ENCODE peak calls at places on chromosomes 4 and X, in six cellular contexts. One of them, this sample, is unnamed.

GRCh38 chr4:85968945-85969830 is 390.7 kb downstream of the MAPK10 start:
- DNase-seq in AG04450: peak; percentile 15
- DNase-seq in HepG2: peak; percentile 33
- DNase-seq in fibroblast of pulmonary artery: peak; percentile 84
- DNase-seq in GM13976: peak; percentile 25
- DNase-seq in GM12865: peak; percentile 26
- DNase-seq in this sample: no peak

GRCh38 chr4:105145059-105145912 is 1.4 kb upstream of the TET2 start:
- DNase-seq in AG04450: no peak
- DNase-seq in HepG2: no peak
- DNase-seq in fibroblast of pulmonary artery: no peak
- DNase-seq in GM13976: peak; percentile 52
- DNase-seq in GM12865: peak; percentile 32
- DNase-seq in this sample: no peak

GRCh38 chr4:4995103-4995761 is 24.0 kb downstream of the CYTL1 start:
- DNase-seq in AG04450: peak; percentile 23
- DNase-seq in HepG2: peak; percentile 54
- DNase-seq in fibroblast of pulmonary artery: peak; percentile 65
- DNase-seq in GM13976: peak; percentile 82
- DNase-seq in GM12865: peak; percentile 70
- DNase-seq in this sample: peak; percentile 63

GRCh38 chr4:88341227-88342192 is 37.1 kb upstream of the HERC6 start:
- DNase-seq in AG04450: peak; percentile 81
- DNase-seq in HepG2: peak; percentile 10
- DNase-seq in fibroblast of pulmonary artery: peak; percentile 89
- DNase-seq in GM13976: no peak
- DNase-seq in GM12865: peak; percentile 10
- DNase-seq in this sample: no peak

GRCh38 chr4:151667025-151667424 is 93.8 kb downstream of the GATB start:
- DNase-seq in AG04450: no peak
- DNase-seq in HepG2: no peak
- DNase-seq in fibroblast of pulmonary artery: no peak
- DNase-seq in GM13976: peak; percentile 40
- DNase-seq in GM12865: no peak
- DNase-seq in this sample: peak; percentile 66

GRCh38 chrX:129193357-129193756 is 329.9 kb downstream of the SMARCA1 start:
- DNase-seq in AG04450: no peak
- DNase-seq in HepG2: peak; percentile 21
- DNase-seq in fibroblast of pulmonary artery: no peak
- DNase-seq in GM13976: no peak
- DNase-seq in GM12865: no peak
- DNase-seq in this sample: no peak

GRCh38 chr4:20418865-20419451 is 167.3 kb downstream of the SLIT2 start:
- DNase-seq in AG04450: peak; percentile 32
- DNase-seq in HepG2: peak; percentile 36
- DNase-seq in fibroblast of pulmonary artery: peak; percentile 88
- DNase-seq in GM13976: peak; percentile 34
- DNase-seq in GM12865: peak; percentile 70
- DNase-seq in this sample: no peak

GRCh38 chrX:20139966-20140365 is 1.7 kb downstream of the EIF1AX start:
- DNase-seq in AG04450: no peak
- DNase-seq in HepG2: no peak
- DNase-seq in fibroblast of pulmonary artery: peak; percentile 46
- DNase-seq in GM13976: no peak
- DNase-seq in GM12865: no peak
- DNase-seq in this sample: no peak

GRCh38 chr4:8534129-8534528 is 46.1 kb upstream of the GPR78 start:
- DNase-seq in AG04450: no peak
- DNase-seq in HepG2: no peak
- DNase-seq in fibroblast of pulmonary artery: peak; percentile 18
- DNase-seq in GM13976: peak; percentile 70
- DNase-seq in GM12865: peak; percentile 93
- DNase-seq in this sample: no peak

GRCh38 chrX:106935175-106935574 is 15.0 kb downstream of the CLDN2 start:
- DNase-seq in AG04450: no peak
- DNase-seq in HepG2: no peak
- DNase-seq in fibroblast of pulmonary artery: peak; percentile 65
- DNase-seq in GM13976: no peak
- DNase-seq in GM12865: no peak
- DNase-seq in this sample: no peak

GRCh38 chrX:120514236-120514635 is 45.1 kb upstream of the LAMP2 start:
- DNase-seq in AG04450: no peak
- DNase-seq in HepG2: peak; percentile 32
- DNase-seq in fibroblast of pulmonary artery: peak; percentile 34
- DNase-seq in GM13976: peak; percentile 15
- DNase-seq in GM12865: peak; percentile 15
- DNase-seq in this sample: no peak

GRCh38 chr4:3716876-3717235 is 49.3 kb upstream of the ADRA2C start:
- DNase-seq in AG04450: no peak
- DNase-seq in HepG2: no peak
- DNase-seq in fibroblast of pulmonary artery: no peak
- DNase-seq in GM13976: no peak
- DNase-seq in GM12865: no peak
- DNase-seq in this sample: no peak

GRCh38 chr4:146224331-146224966 is 10.1 kb downstream of the REELD1 start:
- DNase-seq in AG04450: no peak
- DNase-seq in HepG2: no peak
- DNase-seq in fibroblast of pulmonary artery: peak; percentile 62
- DNase-seq in GM13976: no peak
- DNase-seq in GM12865: no peak
- DNase-seq in this sample: no peak

GRCh38 chr4:14965071-14965470 is 37.2 kb upstream of the CPEB2 start:
- DNase-seq in AG04450: no peak
- DNase-seq in HepG2: no peak
- DNase-seq in fibroblast of pulmonary artery: no peak
- DNase-seq in GM13976: no peak
- DNase-seq in GM12865: no peak
- DNase-seq in this sample: no peak

GRCh38 chr4:1683371-1683902 is 676 bp downstream of the FAM53A start:
- DNase-seq in AG04450: peak; percentile 69
- DNase-seq in HepG2: no peak
- DNase-seq in fibroblast of pulmonary artery: peak; percentile 83
- DNase-seq in GM13976: no peak
- DNase-seq in GM12865: peak; percentile 20
- DNase-seq in this sample: peak; percentile 38

GRCh38 chr4:144750348-144750747 is 104.4 kb downstream of the HHIP start:
- DNase-seq in AG04450: no peak
- DNase-seq in HepG2: no peak
- DNase-seq in fibroblast of pulmonary artery: no peak
- DNase-seq in GM13976: no peak
- DNase-seq in GM12865: no peak
- DNase-seq in this sample: no peak

GRCh38 chr4:144757969-144758368 is 112.0 kb downstream of the HHIP start:
- DNase-seq in AG04450: no peak
- DNase-seq in HepG2: no peak
- DNase-seq in fibroblast of pulmonary artery: no peak
- DNase-seq in GM13976: no peak
- DNase-seq in GM12865: no peak
- DNase-seq in this sample: no peak

GRCh38 chr4:144748814-144749555 is 103.0 kb downstream of the HHIP start:
- DNase-seq in AG04450: no peak
- DNase-seq in HepG2: no peak
- DNase-seq in fibroblast of pulmonary artery: peak; percentile 44
- DNase-seq in GM13976: no peak
- DNase-seq in GM12865: no peak
- DNase-seq in this sample: no peak

DNA sequence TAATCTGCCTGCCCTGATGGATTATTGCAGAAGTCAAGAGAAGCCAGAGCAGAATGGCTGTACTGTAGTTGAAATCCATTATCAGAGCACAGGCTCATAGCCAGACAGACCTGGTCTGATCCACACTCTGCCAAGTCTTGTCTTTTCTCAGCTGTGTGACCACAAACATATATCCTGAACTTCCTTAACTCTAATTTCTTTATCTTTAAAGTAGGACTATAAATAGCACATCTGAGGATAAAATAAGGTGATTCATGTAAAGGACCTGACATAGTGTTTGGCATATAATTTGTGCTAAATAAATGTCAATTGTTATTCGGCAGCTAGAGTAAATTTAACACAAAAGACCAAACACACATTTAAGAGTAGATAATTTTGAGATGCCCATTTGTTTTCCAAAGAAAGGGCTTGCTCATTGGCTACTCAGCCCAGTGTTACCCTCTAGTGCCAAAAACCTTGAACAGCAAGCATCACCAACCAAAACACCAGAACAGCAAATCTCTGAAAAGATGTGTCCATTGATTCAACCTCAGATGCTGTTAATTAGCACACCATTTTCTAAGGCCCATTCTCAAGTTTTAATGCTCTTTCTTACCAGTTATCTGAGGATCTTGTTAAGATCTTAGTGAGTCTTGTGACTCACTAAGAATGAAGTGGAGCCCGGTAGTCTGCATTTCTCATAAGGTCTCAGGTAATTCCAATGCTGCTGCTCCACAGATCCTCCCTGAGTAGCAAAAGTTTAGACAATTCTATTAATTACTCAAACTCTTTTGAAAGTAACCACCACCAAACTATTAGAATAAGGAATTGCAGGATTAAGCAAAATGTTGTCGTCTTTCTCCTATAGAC is 108.8 kb downstream of the HHIP start:
- DNase-seq in AG04450: no peak
- DNase-seq in HepG2: no peak
- DNase-seq in fibroblast of pulmonary artery: peak; percentile 73
- DNase-seq in GM13976: peak; percentile 5
- DNase-seq in GM12865: no peak
- DNase-seq in this sample: no peak
- TF ChIP-seq CTCF in AG04450: peak; percentile 73
- TF ChIP-seq CTCF in HepG2: peak; percentile 5
- TF ChIP-seq CTCF in fibroblast of pulmonary artery: peak; percentile 69
- TF ChIP-seq CTCF in GM13976: no peak
- TF ChIP-seq CTCF in GM12865: peak; percentile 19
- TF ChIP-seq CTCF in this sample: no peak

GRCh38 chr4:189121336-189121735 is 819.3 kb upstream of the FRG1 start:
- DNase-seq in AG04450: no peak
- DNase-seq in HepG2: no peak
- DNase-seq in fibroblast of pulmonary artery: no peak
- DNase-seq in GM13976: no peak
- DNase-seq in GM12865: no peak
- DNase-seq in this sample: no peak

GRCh38 chr4:189128341-189128740 is 812.3 kb upstream of the FRG1 start:
- DNase-seq in AG04450: no peak
- DNase-seq in HepG2: no peak
- DNase-seq in fibroblast of pulmonary artery: no peak
- DNase-seq in GM13976: no peak
- DNase-seq in GM12865: no peak
- DNase-seq in this sample: no peak

GRCh38 chr4:189124791-189125190 is 815.9 kb upstream of the FRG1 start:
- DNase-seq in AG04450: no peak
- DNase-seq in HepG2: no peak
- DNase-seq in fibroblast of pulmonary artery: no peak
- DNase-seq in GM13976: no peak
- DNase-seq in GM12865: no peak
- DNase-seq in this sample: no peak

GRCh38 chr4:189126040-189126439 is 814.6 kb upstream of the FRG1 start:
- DNase-seq in AG04450: no peak
- DNase-seq in HepG2: no peak
- DNase-seq in fibroblast of pulmonary artery: no peak
- DNase-seq in GM13976: no peak
- DNase-seq in GM12865: no peak
- DNase-seq in this sample: no peak

DNA sequence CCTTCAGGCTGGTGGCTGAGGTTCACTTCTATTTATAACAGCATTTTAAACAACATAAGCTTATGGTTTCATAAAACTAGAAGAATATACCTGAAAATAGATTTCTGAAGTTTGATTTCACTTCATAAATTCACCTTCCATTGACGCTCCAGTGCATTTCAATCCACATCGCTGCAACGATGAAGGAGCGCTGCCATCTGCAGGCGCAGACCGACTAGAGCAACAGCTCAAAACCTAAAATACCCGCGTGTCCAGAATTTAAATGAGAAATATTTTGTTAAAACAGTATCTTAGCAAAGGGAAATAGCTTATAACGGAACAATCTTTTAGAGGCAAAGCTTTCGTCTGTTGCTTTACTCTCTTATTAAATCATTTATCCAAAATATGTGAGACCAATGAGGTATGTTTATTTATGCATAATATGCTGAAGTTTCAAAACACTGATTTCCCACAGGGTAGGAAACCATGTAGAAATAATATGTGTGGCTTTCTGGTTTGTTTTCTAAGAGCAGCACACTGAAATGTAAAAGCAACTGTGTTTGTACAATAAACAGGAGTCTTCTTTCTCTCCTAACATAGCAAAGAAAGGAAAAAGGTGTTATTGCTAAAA is 816.4 kb upstream of the FRG1 start:
- DNase-seq in AG04450: peak; percentile 46
- DNase-seq in HepG2: peak; percentile 4
- DNase-seq in fibroblast of pulmonary artery: peak; percentile 28
- DNase-seq in GM13976: no peak
- DNase-seq in GM12865: no peak
- DNase-seq in this sample: no peak
- TF ChIP-seq CTCF in AG04450: peak; percentile 86
- TF ChIP-seq CTCF in HepG2: peak; percentile 57
- TF ChIP-seq CTCF in fibroblast of pulmonary artery: peak; percentile 42
- TF ChIP-seq CTCF in GM13976: no peak
- TF ChIP-seq CTCF in GM12865: no peak
- TF ChIP-seq CTCF in this sample: no peak

GRCh38 chrX:47568656-47569295 is 7.8 kb downstream of the ARAF start:
- DNase-seq in AG04450: no peak
- DNase-seq in HepG2: peak; percentile 16
- DNase-seq in fibroblast of pulmonary artery: peak; percentile 28
- DNase-seq in GM13976: peak; percentile 37
- DNase-seq in GM12865: peak; percentile 51
- DNase-seq in this sample: no peak
- TF ChIP-seq CTCF in AG04450: peak; percentile 32
- TF ChIP-seq CTCF in HepG2: no peak
- TF ChIP-seq CTCF in fibroblast of pulmonary artery: peak; percentile 31
- TF ChIP-seq CTCF in GM13976: peak; percentile 10
- TF ChIP-seq CTCF in GM12865: peak; percentile 34
- TF ChIP-seq CTCF in this sample: no peak

GRCh38 chr4:120808475-120809141 is 113.9 kb downstream of the PRDM5 start:
- DNase-seq in AG04450: no peak
- DNase-seq in HepG2: no peak
- DNase-seq in fibroblast of pulmonary artery: no peak
- DNase-seq in GM13976: no peak
- DNase-seq in GM12865: no peak
- DNase-seq in this sample: no peak

GRCh38 chr4:120815361-120815760 is 107.2 kb downstream of the PRDM5 start:
- DNase-seq in AG04450: no peak
- DNase-seq in HepG2: no peak
- DNase-seq in fibroblast of pulmonary artery: no peak
- DNase-seq in GM13976: no peak
- DNase-seq in GM12865: no peak
- DNase-seq in this sample: no peak

GRCh38 chr4:120812216-120812615 is 110.3 kb downstream of the PRDM5 start:
- DNase-seq in AG04450: no peak
- DNase-seq in HepG2: no peak
- DNase-seq in fibroblast of pulmonary artery: no peak
- DNase-seq in GM13976: no peak
- DNase-seq in GM12865: no peak
- DNase-seq in this sample: no peak

DNA sequence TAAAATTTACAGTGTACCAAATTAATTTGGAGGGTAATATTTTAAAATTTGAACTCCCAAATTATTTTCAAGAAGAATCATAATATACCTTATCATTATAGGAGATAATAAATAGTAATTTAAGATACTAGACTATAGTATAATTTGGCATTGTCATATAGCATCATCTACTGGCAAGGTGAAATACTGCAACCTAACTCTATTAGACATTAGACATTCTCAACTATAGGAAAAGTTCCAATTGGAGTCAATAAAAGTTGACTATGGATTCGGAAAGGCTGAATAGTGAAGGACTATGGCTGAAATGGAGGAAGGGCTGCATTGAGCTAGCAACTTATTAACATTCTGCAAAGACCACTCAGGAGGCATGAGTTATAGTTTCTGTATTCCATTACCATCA is 113.0 kb downstream of the PRDM5 start:
- DNase-seq in AG04450: no peak
- DNase-seq in HepG2: no peak
- DNase-seq in fibroblast of pulmonary artery: peak; percentile 7
- DNase-seq in GM13976: no peak
- DNase-seq in GM12865: no peak
- DNase-seq in this sample: no peak
- TF ChIP-seq CTCF in AG04450: peak; percentile 39
- TF ChIP-seq CTCF in HepG2: no peak
- TF ChIP-seq CTCF in fibroblast of pulmonary artery: peak; percentile 47
- TF ChIP-seq CTCF in GM13976: no peak
- TF ChIP-seq CTCF in GM12865: peak; percentile 53
- TF ChIP-seq CTCF in this sample: no peak

This sample was measured in lower leg skin.